ENCODE peak calls at places on chromosomes 11 and 22, in four cellular contexts. One of them, this sample, is unnamed. For H3K27me3, the result is how much of the 10 kb centered on the place peaks cover.

GRCh38 chr11:122563761-122564160 is 91.8 kb upstream of the UBASH3B start:
- DNase-seq in suprapubic skin: no peak
- DNase-seq in PC-9: no peak
- DNase-seq in GM23248: no peak
- DNase-seq in this sample: no peak

GRCh38 chr22:49657275-49657973 is 170.2 kb downstream of the BRD1 start:
- DNase-seq in suprapubic skin: no peak
- DNase-seq in PC-9: peak
- DNase-seq in GM23248: no peak
- DNase-seq in this sample: no peak

GRCh38 chr22:36022162-36022561 is 6.5 kb downstream of the RBFOX2 start:
- DNase-seq in suprapubic skin: no peak
- DNase-seq in PC-9: no peak
- DNase-seq in GM23248: peak
- DNase-seq in this sample: no peak

GRCh38 chr11:12802418-12803085 is 128.3 kb downstream of the TEAD1 start:
- DNase-seq in suprapubic skin: no peak
- DNase-seq in PC-9: peak
- DNase-seq in GM23248: peak
- DNase-seq in this sample: no peak

GRCh38 chr11:118792642-118793124 is 1.7 kb upstream of the DDX6 start:
- DNase-seq in suprapubic skin: no peak
- DNase-seq in PC-9: no peak
- DNase-seq in GM23248: peak
- DNase-seq in this sample: peak

GRCh38 chr11:33043221-33043833 is 4.0 kb downstream of the TCP11L1 start:
- DNase-seq in suprapubic skin: no peak
- DNase-seq in PC-9: no peak
- DNase-seq in GM23248: peak
- DNase-seq in this sample: no peak

GRCh38 chr11:67253872-67254624 is 12.2 kb upstream of the GRK2 start:
- DNase-seq in suprapubic skin: no peak
- DNase-seq in PC-9: no peak
- DNase-seq in GM23248: no peak
- DNase-seq in this sample: no peak

GRCh38 chr22:17781319-17782031 is 7.2 kb upstream of the BID start:
- DNase-seq in suprapubic skin: no peak
- DNase-seq in PC-9: peak
- DNase-seq in GM23248: peak
- DNase-seq in this sample: no peak

GRCh38 chr11:118216621-118217526 is 7.9 kb downstream of the JAML start:
- DNase-seq in suprapubic skin: no peak
- DNase-seq in PC-9: no peak
- DNase-seq in GM23248: no peak
- DNase-seq in this sample: no peak

GRCh38 chr22:22785316-22786065 is 102.1 kb upstream of the IGLL5 start:
- DNase-seq in suprapubic skin: no peak
- DNase-seq in PC-9: no peak
- DNase-seq in GM23248: no peak
- DNase-seq in this sample: no peak
- H3K27me3 ChIP-seq in suprapubic skin: under half
- H3K27me3 ChIP-seq in PC-9: under half
- H3K27me3 ChIP-seq in GM23248: under half
- H3K27me3 ChIP-seq in this sample: under half

DNA sequence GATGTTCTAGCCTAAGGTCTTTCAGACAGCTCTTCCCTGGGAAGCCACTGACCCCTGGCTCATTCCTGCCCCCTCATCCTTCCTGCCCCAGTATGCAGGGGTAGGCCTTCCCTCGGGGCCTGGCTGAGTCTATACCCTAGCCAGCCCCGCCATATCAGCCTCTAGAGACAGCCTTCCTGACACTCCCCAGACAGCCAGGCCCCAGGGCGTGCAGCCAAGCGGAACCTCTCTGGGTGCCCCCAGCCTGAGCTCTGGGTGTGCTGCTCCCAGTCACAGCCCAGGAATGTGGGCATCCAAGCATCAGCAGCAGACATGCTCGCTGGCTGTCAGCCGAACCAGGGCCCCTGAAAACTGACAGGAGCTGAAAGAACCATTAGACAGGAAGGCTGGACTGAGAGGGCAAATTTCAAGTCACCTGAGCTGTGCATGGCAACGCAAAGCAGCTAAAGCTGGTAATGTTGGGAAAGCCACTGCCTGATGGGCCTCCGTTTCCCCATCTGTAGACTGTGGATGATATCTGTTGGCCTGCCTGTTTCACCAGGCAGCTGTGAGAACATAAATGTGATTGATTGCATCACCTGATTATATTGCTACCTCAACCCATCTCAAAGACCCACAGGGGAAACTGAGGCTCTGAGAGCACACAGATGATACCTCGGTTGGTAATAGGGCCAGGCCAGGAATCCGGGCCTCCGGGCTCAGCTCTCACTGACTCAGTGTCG is 93.2 kb downstream of the LRRC32 start:
- DNase-seq in suprapubic skin: no peak
- DNase-seq in PC-9: peak
- DNase-seq in GM23248: peak
- DNase-seq in this sample: peak
- H3K27me3 ChIP-seq in suprapubic skin: under half
- H3K27me3 ChIP-seq in PC-9: under half
- H3K27me3 ChIP-seq in GM23248: under half
- H3K27me3 ChIP-seq in this sample: under half

DNA sequence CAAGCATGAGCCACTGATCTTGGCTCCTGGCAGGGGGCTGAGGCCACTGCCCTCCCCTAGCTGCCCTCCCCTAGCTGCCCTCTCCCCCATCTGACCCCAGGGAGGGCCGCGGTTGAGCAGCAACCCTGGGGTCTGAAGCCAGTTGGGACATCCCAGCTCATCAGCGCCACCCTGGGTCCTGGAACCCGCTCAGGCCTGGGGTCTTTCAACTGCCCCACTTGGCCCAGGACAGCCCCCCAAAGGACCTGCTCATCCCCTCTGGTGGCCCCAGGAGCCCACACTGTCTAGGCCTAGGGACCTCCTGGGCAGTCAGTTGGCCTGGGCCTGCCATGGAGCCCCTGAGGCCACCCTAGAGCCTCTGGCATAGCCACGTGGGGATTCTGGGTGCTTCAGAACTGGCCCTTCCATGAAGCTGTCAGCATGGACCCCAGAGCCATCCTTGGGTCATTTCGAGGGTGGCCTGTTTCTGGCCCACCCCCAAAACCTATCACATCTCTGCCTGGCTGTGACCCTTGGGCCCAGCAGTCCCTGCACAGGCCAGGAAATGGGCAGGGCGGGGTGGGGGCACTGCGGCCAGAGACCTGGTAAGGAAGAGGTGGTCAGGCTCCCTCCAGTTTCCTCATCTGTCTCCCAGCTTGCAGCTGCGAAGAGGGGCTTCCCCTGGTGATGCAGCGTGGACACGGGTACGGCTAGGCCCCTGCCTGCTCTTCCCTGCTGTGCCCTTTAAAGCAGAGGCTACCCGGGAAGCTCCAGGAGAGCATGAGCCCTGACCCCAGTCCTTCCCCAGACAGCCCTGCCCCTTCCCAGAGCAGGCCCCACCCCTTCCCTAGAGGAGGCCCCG is 37.9 kb downstream of the MUC2 start:
- DNase-seq in suprapubic skin: peak
- DNase-seq in PC-9: no peak
- DNase-seq in GM23248: no peak
- DNase-seq in this sample: no peak
- H3K27me3 ChIP-seq in suprapubic skin: under half
- H3K27me3 ChIP-seq in PC-9: under half
- H3K27me3 ChIP-seq in GM23248: under half
- H3K27me3 ChIP-seq in this sample: half or more

GRCh38 chr22:45216133-45217003 is 24.3 kb downstream of the KIAA0930 start:
- DNase-seq in suprapubic skin: no peak
- DNase-seq in PC-9: no peak
- DNase-seq in GM23248: peak
- DNase-seq in this sample: no peak
- H3K27me3 ChIP-seq in suprapubic skin: under half
- H3K27me3 ChIP-seq in PC-9: under half
- H3K27me3 ChIP-seq in GM23248: under half
- H3K27me3 ChIP-seq in this sample: under half

DNA sequence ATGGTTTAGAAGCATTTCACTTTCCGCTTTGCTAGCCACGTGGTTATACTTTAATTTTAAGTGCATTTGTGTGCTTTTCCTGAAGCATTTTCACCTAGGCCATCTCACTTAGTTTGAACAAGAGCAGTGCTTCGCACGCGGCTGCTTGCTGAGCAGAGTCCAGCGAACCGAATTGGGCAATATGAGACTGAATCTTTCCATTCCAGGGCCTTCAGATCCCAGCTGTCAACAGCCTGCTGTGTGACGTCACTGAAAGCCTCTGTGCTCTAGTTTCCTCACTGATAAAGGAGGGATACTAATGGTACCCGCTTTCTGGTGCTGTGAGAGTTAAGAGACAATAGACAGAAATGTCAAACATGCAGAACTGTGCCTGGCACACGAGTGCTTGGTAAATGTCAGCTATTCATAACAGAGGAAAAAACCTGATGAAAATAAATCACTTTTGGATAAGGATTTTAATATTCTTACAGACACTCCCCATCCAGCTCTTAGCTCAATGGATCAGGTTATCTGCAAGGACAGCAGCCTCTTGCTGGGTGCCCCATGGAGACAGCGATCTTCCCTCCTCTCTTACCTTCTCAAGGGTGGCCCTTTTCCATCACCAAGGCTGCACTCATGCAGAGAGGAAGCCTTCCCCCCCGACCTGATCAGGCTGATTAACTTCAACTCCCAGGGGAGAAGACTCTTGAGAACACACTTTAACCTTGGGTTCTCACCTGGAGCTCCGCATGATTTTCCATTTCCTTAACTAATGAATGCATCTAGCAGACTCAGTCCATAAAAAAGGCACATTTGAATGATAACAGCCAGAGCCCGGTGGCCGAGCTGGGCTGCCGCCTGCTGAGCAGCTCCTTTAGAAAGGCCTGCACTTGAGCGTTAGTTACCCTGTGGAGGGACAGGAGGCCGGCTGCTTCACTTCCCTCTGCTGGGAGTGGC is 3.5 kb upstream of the GLB1L3 start:
- DNase-seq in suprapubic skin: no peak
- DNase-seq in PC-9: no peak
- DNase-seq in GM23248: peak
- DNase-seq in this sample: no peak
- H3K27me3 ChIP-seq in suprapubic skin: half or more
- H3K27me3 ChIP-seq in PC-9: under half
- H3K27me3 ChIP-seq in GM23248: half or more
- H3K27me3 ChIP-seq in this sample: half or more

DNA sequence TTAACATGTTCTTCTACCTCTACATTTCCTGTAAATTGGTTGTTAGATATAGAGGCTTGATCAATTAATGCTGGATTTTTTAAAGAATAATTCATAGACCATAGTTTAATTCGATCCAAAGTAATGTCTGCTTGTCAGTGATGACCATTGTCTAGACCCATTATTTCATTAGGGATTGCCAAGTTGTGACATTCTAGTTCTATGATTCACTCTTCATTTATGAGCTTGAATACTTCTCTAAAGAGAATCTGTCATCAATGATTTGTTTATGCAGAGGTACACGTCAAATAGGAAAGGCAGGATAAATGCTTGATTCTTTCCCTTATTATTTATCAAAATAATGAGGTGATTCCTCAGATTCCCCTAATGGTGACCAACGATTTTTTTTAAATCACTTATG is 24.0 kb upstream of the ROBO3 start:
- DNase-seq in suprapubic skin: no peak
- DNase-seq in PC-9: peak
- DNase-seq in GM23248: peak
- DNase-seq in this sample: no peak
- H3K27me3 ChIP-seq in suprapubic skin: half or more
- H3K27me3 ChIP-seq in PC-9: under half
- H3K27me3 ChIP-seq in GM23248: half or more
- H3K27me3 ChIP-seq in this sample: under half

DNA sequence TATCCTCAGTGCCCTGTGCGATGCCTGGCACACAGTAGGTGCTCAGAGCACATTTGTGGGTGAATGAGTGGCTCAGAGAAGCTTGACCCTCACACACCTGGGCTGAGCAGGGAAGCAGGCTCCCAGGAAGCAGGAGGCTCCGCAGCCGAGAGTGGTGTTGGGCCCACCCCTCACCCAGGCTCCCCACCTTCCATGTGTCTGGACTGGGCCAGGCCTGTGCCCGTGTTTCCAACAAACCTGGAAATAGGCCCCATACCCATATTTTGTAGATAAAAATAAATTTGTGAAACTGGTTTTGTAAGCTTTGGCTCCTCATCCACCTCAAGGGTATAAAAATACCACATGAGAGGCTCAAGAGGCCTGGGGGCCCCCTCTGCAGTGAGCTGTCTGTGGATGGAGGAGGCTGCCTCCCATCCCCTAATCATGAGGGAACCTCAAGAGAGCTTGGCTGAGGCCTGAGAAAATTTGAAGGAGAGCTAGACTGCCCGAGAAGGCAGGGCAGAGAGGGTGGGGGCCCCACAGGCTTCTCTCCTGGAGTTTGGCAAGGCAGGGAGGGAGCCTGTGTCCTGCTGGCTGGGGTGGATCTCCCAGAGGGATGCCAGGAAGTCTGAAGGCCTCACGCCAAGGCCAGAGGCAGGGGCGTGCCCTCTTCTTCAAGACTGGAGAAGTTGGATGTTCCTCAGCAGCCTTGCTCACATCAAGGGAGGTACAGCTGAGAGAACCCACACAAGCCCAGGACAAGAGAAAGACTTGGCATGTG is 147.0 kb upstream of the NECTIN1 start:
- DNase-seq in suprapubic skin: no peak
- DNase-seq in PC-9: no peak
- DNase-seq in GM23248: peak
- DNase-seq in this sample: no peak
- H3K27me3 ChIP-seq in suprapubic skin: under half
- H3K27me3 ChIP-seq in PC-9: half or more
- H3K27me3 ChIP-seq in GM23248: under half
- H3K27me3 ChIP-seq in this sample: under half

DNA sequence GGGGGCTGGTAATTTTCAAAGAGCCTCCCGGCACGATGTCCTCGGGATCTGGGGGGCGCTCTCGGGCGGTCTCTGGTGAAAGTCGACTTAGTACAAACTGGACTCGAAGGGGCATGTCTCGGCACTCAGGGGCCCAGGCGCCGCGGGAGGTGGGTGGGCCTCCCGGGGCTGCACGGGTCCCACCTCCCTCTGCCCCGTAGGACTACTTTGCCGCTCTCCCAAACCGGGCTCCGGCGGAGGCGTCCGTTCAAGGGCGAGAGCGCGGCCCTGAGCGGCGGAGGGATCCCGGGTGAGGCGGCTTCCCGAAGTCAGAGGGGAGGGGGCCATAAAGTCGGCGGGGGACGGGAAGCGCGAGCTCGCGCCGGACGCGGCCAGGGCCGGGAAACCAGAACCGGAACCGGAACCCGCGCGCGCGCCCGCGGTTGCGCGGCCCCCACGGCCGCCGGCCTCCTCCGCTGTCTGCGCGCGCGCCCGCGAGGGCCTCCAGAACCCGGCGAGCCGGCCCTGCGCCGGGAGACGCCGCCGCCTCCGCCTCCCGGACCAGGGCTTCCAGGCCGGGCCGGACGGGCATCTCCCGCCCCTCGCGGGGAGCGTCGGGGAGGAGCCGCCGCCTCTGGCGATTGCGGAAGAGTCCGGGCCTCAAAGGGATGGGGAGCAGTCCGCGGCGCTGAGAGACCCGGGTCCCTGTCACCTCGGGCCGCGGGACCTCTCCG is at the start of gene ARHGEF12:
- DNase-seq in suprapubic skin: peak
- DNase-seq in PC-9: peak
- DNase-seq in GM23248: peak
- DNase-seq in this sample: peak
- H3K27me3 ChIP-seq in suprapubic skin: under half
- H3K27me3 ChIP-seq in PC-9: under half
- H3K27me3 ChIP-seq in GM23248: under half
- H3K27me3 ChIP-seq in this sample: under half

GRCh38 chr11:124867700-124868099 is 2.5 kb downstream of the ROBO3 start:
- DNase-seq in suprapubic skin: no peak
- DNase-seq in PC-9: no peak
- DNase-seq in GM23248: peak
- DNase-seq in this sample: no peak
- H3K27me3 ChIP-seq in suprapubic skin: half or more
- H3K27me3 ChIP-seq in PC-9: half or more
- H3K27me3 ChIP-seq in GM23248: half or more
- H3K27me3 ChIP-seq in this sample: half or more

GRCh38 chr11:36566407-36567053 is 1.3 kb upstream of the RAG1 start:
- DNase-seq in suprapubic skin: no peak
- DNase-seq in PC-9: no peak
- DNase-seq in GM23248: no peak
- DNase-seq in this sample: no peak
- H3K27me3 ChIP-seq in suprapubic skin: under half
- H3K27me3 ChIP-seq in PC-9: under half
- H3K27me3 ChIP-seq in GM23248: half or more
- H3K27me3 ChIP-seq in this sample: under half

This sample was measured in esophagus muscularis mucosa.